ENCODE peak calls at places on chromosomes 13 and 19, in nine cellular contexts. K, X, D, Z, C, U, F, O and B are unnamed samples. For H3K9me3, the result is how much of the 10 kb centered on the place peaks cover.

GRCh38 chr19:31253816-31254551 is 95.3 kb downstream of the TSHZ3 start:
- DNase-seq in Z (no peak), F (no peak), C (peak), K (peak), X (peak), U (no peak), D (no peak), O (no peak), B (no peak)

GRCh38 chr19:18768997-18769891 is 21.9 kb downstream of the COMP start:
- DNase-seq in Z (peak), X (no peak), F (peak), U (no peak), O (no peak), K (no peak), D (no peak), C (no peak), B (no peak)

GRCh38 chr19:1555802-1556638 is 12.1 kb downstream of the MEX3D start:
- DNase-seq in Z (no peak), D (no peak), X (no peak), U (no peak), F (no peak), C (no peak), K (no peak), O (no peak), B (no peak)

GRCh38 chr13:24187185-24187584 is 26.7 kb downstream of the SPATA13 start:
- DNase-seq in K (no peak), F (no peak), Z (no peak), C (no peak), O (no peak), U (no peak), X (peak), D (no peak), B (no peak)

GRCh38 chr13:22121340-22121739 is 450.5 kb downstream of the FGF9 start:
- DNase-seq in K (no peak), O (no peak), D (no peak), X (no peak), F (no peak), C (no peak), U (no peak), Z (no peak), B (no peak)

GRCh38 chr13:40667622-40667978 is 1.2 kb upstream of the FOXO1 start:
- DNase-seq in K (no peak), Z (no peak), O (no peak), C (no peak), U (no peak), D (no peak), F (no peak), X (no peak), B (no peak)

GRCh38 chr19:2061093-2061935 is 10.3 kb upstream of the MKNK2 start:
- DNase-seq in O (peak), X (peak), Z (peak), K (peak), D (peak), U (peak), C (peak), F (peak), B (peak)

GRCh38 chr13:51785592-51786424 is 18.2 kb downstream of the DHRS12 start:
- DNase-seq in O (no peak), K (peak), X (peak), C (peak), D (no peak), F (no peak), Z (peak), U (no peak), B (no peak)

GRCh38 chr19:6828698-6829633 is 56.5 kb downstream of the VAV1 start:
- DNase-seq in X (no peak), K (no peak), U (peak), D (peak), F (no peak), C (no peak), Z (no peak), O (no peak), B (no peak)

GRCh38 chr13:102141625-102142472 is 260.0 kb downstream of the FGF14 start:
- DNase-seq in F (no peak), C (peak), X (peak), Z (no peak), U (no peak), O (no peak), K (no peak), D (peak), B (no peak)

GRCh38 chr19:40464059-40465024 is 1.2 kb downstream of the BLVRB start:
- DNase-seq in K (peak), Z (peak), C (peak), D (peak), X (peak), O (peak), U (peak), F (peak), B (peak)

GRCh38 chr19:5131866-5132561 is 163.1 kb downstream of the KDM4B start:
- DNase-seq in Z (no peak), O (no peak), K (no peak), X (no peak), C (no peak), D (peak), F (no peak), U (no peak), B (no peak)

DNA sequence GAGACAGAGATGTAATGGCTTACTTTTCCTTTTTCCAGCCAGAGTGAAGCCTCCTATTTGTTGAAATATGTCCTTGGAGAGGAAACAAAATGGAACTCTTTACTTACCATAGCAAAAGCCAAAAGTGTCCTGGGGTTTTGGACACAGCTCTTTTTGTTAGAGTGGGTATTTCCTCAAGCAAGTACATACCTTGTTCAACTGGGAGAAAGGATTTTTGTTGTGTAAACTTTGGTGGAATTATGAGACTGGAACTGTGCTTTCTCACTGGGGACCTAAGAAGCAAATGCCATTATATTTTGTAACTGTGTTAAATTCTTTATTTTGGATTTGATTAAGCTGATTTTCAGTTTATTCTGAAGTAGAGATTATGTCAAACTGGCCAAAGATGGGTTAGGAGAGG is 58.4 kb downstream of the CYSLTR2 start:
- DNase-seq in K (no peak), O (no peak), X (no peak), D (no peak), F (no peak), U (no peak), C (no peak), Z (no peak), B (no peak)
- H3K9me3 ChIP-seq in K (under half), O (under half), X (under half), D (under half), F (under half), U (under half), C (under half), Z (under half), B (under half)

DNA sequence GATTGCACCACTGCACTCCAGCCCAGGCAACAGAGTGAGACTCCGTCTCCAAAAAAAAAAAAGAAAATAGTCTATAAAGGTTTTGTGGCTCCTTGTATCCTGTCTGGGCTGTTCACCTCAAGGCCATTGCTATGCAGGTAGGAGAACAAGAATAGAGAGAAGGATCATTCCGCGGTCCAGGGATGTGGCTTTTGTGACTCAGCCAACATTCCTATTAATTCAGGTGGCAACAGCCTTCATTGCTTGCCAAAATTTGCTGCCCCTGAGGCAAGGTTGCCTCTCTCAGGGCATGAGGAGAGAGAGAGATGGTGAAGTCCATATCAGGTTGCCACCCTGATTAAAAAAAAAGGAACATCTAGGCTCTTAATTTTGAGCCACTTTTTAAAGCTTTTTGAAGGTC is 8.0 kb downstream of the ZNF551 start:
- DNase-seq in D (no peak), Z (no peak), X (no peak), O (no peak), F (no peak), C (no peak), U (peak), K (no peak), B (no peak)
- H3K9me3 ChIP-seq in D (under half), Z (half or more), X (under half), O (half or more), F (half or more), C (under half), U (under half), K (half or more), B (half or more)

GRCh38 chr19:56404705-56405056 is 549 bp downstream of the ZNF583 start:
- DNase-seq in K (no peak), Z (no peak), X (no peak), O (no peak), U (no peak), C (no peak), F (no peak), D (no peak), B (no peak)
- H3K9me3 ChIP-seq in K (half or more), Z (half or more), X (under half), O (half or more), U (under half), C (under half), F (under half), D (half or more), B (under half)

GRCh38 chr13:61709258-61709657 is 293.6 kb upstream of the PCDH20 start:
- DNase-seq in Z (no peak), U (no peak), F (no peak), K (no peak), O (no peak), C (no peak), D (no peak), X (no peak), B (no peak)
- H3K9me3 ChIP-seq in Z (under half), U (under half), F (under half), K (under half), O (under half), C (under half), D (under half), X (under half), B (under half)